ENCODE peak calls at places on chromosomes 11 and 22, in seven cellular contexts. W is smooth muscle cell of the brain vasculature, J is T-helper 22 cell, M is NCI-H510A treated with DMSO at 0.1 percent for 48 hours, T is T follicular helper cell, D is AML-193, B is A549. N is an unnamed sample.

GRCh38 chr11:86811637-86812321 is 11.4 kb downstream of the PRSS23 start:
- DNase-seq in W (no peak), J (no peak), M (no peak), T (no peak), D (no peak), B (peak), N (no peak)

GRCh38 chr22:45006873-45007246 is 2.9 kb downstream of the PHF21B start:
- DNase-seq in W (no peak), J (no peak), M (no peak), T (no peak), D (no peak), B (no peak), N (no peak)

GRCh38 chr11:16542353-16542752 is 186.0 kb upstream of the SOX6 start:
- DNase-seq in W (no peak), J (no peak), M (no peak), T (no peak), D (no peak), B (no peak), N (no peak)

GRCh38 chr11:111910637-111911562 is 670 bp downstream of the CRYAB start:
- DNase-seq in W (no peak), J (no peak), M (peak), T (no peak), D (no peak), B (no peak), N (no peak)

GRCh38 chr11:4480577-4481539 is 1.6 kb upstream of the OR52K1 start:
- DNase-seq in W (no peak), J (no peak), M (no peak), T (no peak), D (no peak), B (no peak), N (no peak)

GRCh38 chr11:26792956-26793355 is 71.1 kb upstream of the SLC5A12 start:
- DNase-seq in W (no peak), J (no peak), M (no peak), T (no peak), D (no peak), B (no peak), N (no peak)

GRCh38 chr11:89293966-89294679 is 116.4 kb downstream of the TYR start:
- DNase-seq in W (peak), J (no peak), M (peak), T (no peak), D (no peak), B (no peak), N (no peak)

GRCh38 chr11:17504330-17505107 is 27.9 kb upstream of the ABCC8 start:
- DNase-seq in W (peak), J (peak), M (peak), T (peak), D (peak), B (peak), N (peak)

GRCh38 chr11:69380921-69381581 is 87.1 kb downstream of the MYEOV start:
- DNase-seq in W (no peak), J (no peak), M (no peak), T (no peak), D (no peak), B (no peak), N (no peak)

GRCh38 chr11:128891912-128892398 is 799 bp downstream of the KCNJ5 start:
- DNase-seq in W (no peak), J (no peak), M (no peak), T (no peak), D (no peak), B (no peak), N (no peak)

GRCh38 chr22:19723165-19723989 is at the start of gene GP1BB:
- DNase-seq in W (no peak), J (no peak), M (no peak), T (no peak), D (no peak), B (peak), N (no peak)

GRCh38 chr11:32386770-32387377 is 48.5 kb downstream of the WT1 start:
- DNase-seq in W (no peak), J (no peak), M (no peak), T (no peak), D (no peak), B (no peak), N (no peak)

GRCh38 chr22:29216873-29217666 is 11.4 kb downstream of the EMID1 start:
- DNase-seq in W (no peak), J (no peak), M (no peak), T (no peak), D (peak), B (peak), N (no peak)

GRCh38 chr22:39173050-39173706 is 20.7 kb upstream of the CBX7 start:
- DNase-seq in W (no peak), J (no peak), M (no peak), T (no peak), D (no peak), B (no peak), N (no peak)

GRCh38 chr11:33452806-33453205 is 195.6 kb downstream of the HIPK3 start:
- DNase-seq in W (no peak), J (no peak), M (no peak), T (no peak), D (no peak), B (peak), N (no peak)

GRCh38 chr11:104443387-104443786 is 279.4 kb upstream of the PDGFD start:
- DNase-seq in W (no peak), J (no peak), M (no peak), T (no peak), D (no peak), B (no peak), N (no peak)

GRCh38 chr22:29856496-29856895 is 18.4 kb upstream of the ASCC2 start:
- DNase-seq in W (no peak), J (no peak), M (no peak), T (no peak), D (no peak), B (no peak), N (no peak)

GRCh38 chr11:97419729-97420128 is 1029.9 kb downstream of the JRKL start:
- DNase-seq in W (no peak), J (no peak), M (no peak), T (no peak), D (no peak), B (no peak), N (no peak)

GRCh38 chr11:112617977-112618829 is 343.0 kb upstream of the NCAM1 start:
- DNase-seq in W (no peak), J (no peak), M (no peak), T (no peak), D (no peak), B (no peak), N (no peak)

GRCh38 chr11:126989942-126990715 is 10.4 kb downstream of the KIRREL3 start:
- DNase-seq in W (peak), J (peak), M (peak), T (peak), D (peak), B (peak), N (no peak)

GRCh38 chr11:110434952-110435779 is 5.4 kb downstream of the FDX1 start:
- DNase-seq in W (no peak), J (no peak), M (peak), T (no peak), D (no peak), B (peak), N (no peak)

GRCh38 chr11:107179829-107180228 is 161.6 kb upstream of the GUCY1A2 start:
- DNase-seq in W (no peak), J (no peak), M (no peak), T (no peak), D (no peak), B (no peak), N (no peak)

GRCh38 chr22:45960477-45961386 is 16.2 kb downstream of the WNT7B start:
- DNase-seq in W (no peak), J (no peak), M (no peak), T (no peak), D (no peak), B (no peak), N (no peak)

GRCh38 chr11:56916609-56917008 is 72.1 kb upstream of the OR5AK2 start:
- DNase-seq in W (no peak), J (no peak), M (no peak), T (no peak), D (no peak), B (no peak), N (no peak)

GRCh38 chr22:30047364-30047738 is 32.9 kb upstream of the HORMAD2 start:
- DNase-seq in W (no peak), J (no peak), M (no peak), T (peak), D (peak), B (no peak), N (no peak)

GRCh38 chr11:1888811-1889526 is 2.7 kb downstream of the PRR33 start:
- DNase-seq in W (no peak), J (peak), M (no peak), T (peak), D (peak), B (no peak), N (no peak)

GRCh38 chr11:65624931-65625627 is 9.5 kb downstream of the PCNX3 start:
- DNase-seq in W (no peak), J (no peak), M (no peak), T (no peak), D (no peak), B (no peak), N (no peak)

GRCh38 chr22:41242396-41243117 is 1.8 kb upstream of the CHADL start:
- DNase-seq in W (no peak), J (no peak), M (no peak), T (no peak), D (no peak), B (no peak), N (no peak)

GRCh38 chr11:16809901-16810668 is 71.6 kb downstream of the C11orf58 start:
- DNase-seq in W (no peak), J (no peak), M (no peak), T (no peak), D (no peak), B (no peak), N (no peak)

GRCh38 chr11:30218278-30218677 is 12.5 kb upstream of the FSHB start:
- DNase-seq in W (no peak), J (no peak), M (no peak), T (no peak), D (no peak), B (no peak), N (no peak)

GRCh38 chr11:91305402-91305801 is 919.2 kb upstream of the FAT3 start:
- DNase-seq in W (no peak), J (no peak), M (peak), T (no peak), D (no peak), B (no peak), N (no peak)